ENCODE peak calls at places on chromosomes 11 and 22, in seven cellular contexts. V is K562, Q is stomach, M is SK-N-SH, F is GM12878, P is HCT116, O is endothelial cell of umbilical vein. T is an unnamed sample.

GRCh38 chr11:31641477-31642062 is 132.0 kb downstream of the ELP4 start:
- DNase-seq in O (peak), P (peak), M (peak), F (no peak), V (peak), Q (peak), T (peak)

GRCh38 chr11:1390603-1391164 is 950 bp downstream of the BRSK2 start:
- DNase-seq in V (no peak), O (no peak), P (no peak), M (peak), Q (no peak), F (no peak), T (no peak)

GRCh38 chr22:41589260-41589600 is 410 bp downstream of the PMM1 start:
- DNase-seq in F (no peak), O (no peak), M (peak), P (no peak), Q (peak), V (peak), T (no peak)

GRCh38 chr11:61486004-61486615 is 22.4 kb upstream of the LRRC10B start:
- DNase-seq in M (no peak), F (no peak), V (no peak), Q (no peak), O (no peak), P (no peak), T (no peak)

GRCh38 chr11:115267871-115268270 is 236.3 kb downstream of the CADM1 start:
- DNase-seq in V (no peak), P (no peak), M (no peak), Q (no peak), O (no peak), F (no peak), T (no peak)

GRCh38 chr11:62500066-62501035 is 46.3 kb downstream of the AHNAK start:
- DNase-seq in F (no peak), O (no peak), Q (no peak), P (peak), M (no peak), V (peak), T (peak)

GRCh38 chr11:12840871-12841516 is 166.8 kb downstream of the TEAD1 start:
- DNase-seq in M (peak), V (no peak), Q (no peak), P (no peak), F (no peak), O (peak), T (no peak)

GRCh38 chr11:57219021-57219627 is 17.9 kb downstream of the APLNR start:
- DNase-seq in P (no peak), V (no peak), F (no peak), O (no peak), Q (no peak), M (no peak), T (no peak)

GRCh38 chr22:20567993-20568417 is 60.6 kb downstream of the MED15 start:
- DNase-seq in P (peak), O (no peak), V (peak), Q (no peak), M (no peak), F (no peak), T (no peak)

GRCh38 chr11:61114913-61115312 is 12.6 kb downstream of the CD5 start:
- DNase-seq in Q (no peak), M (no peak), V (no peak), F (no peak), P (no peak), O (no peak), T (no peak)

GRCh38 chr11:117195761-117196160 is 3.4 kb upstream of the TAGLN start:
- DNase-seq in M (no peak), V (no peak), P (no peak), F (no peak), O (no peak), Q (no peak), T (no peak)

GRCh38 chr22:46078241-46079092 is 71.9 kb upstream of the PPARA start:
- DNase-seq in V (no peak), Q (peak), O (no peak), P (no peak), M (peak), F (no peak), T (peak)

GRCh38 chr11:1938343-1939005 is 8.7 kb upstream of the MRPL23 start:
- DNase-seq in M (peak), V (no peak), F (no peak), O (no peak), Q (no peak), P (no peak), T (no peak)

DNA sequence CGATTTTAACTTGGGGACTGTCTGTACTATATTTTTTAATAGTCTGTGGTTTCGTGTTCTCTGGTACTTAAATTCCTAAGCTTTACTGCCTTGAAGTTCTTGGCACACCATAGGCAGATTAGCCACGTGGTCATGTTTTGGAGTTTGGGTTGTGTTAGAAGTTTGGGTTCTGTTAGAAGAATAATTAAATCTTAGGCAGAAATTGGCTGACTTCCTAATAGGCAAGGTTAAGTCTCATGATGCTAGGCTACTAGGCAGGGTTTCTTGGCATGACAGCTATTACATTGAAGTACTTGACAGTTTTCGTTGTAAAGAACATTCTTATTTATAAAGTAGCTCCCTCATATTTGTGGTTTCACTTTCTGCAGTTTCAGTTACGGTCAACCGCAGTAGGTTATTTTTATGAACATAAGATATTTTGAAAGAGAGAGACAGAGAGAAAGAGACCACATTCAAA is 30.0 kb upstream of the MMP7 start:
- DNase-seq in P (no peak), F (peak), Q (no peak), M (no peak), V (no peak), O (no peak), T (peak)
- TF ChIP-seq POLR2AphosphoS5 in P (no peak), F (no peak), Q (no peak), M (no peak), V (no peak), O (no peak), T (peak)

GRCh38 chr11:65295571-65296338 is 18.9 kb upstream of the CDC42EP2 start:
- DNase-seq in Q (no peak), M (no peak), F (no peak), O (no peak), P (no peak), V (no peak), T (no peak)

GRCh38 chr11:65291613-65292012 is 23.1 kb upstream of the CDC42EP2 start:
- DNase-seq in Q (no peak), O (peak), V (no peak), P (no peak), F (no peak), M (no peak), T (no peak)

GRCh38 chr11:65292866-65293265 is 21.8 kb upstream of the CDC42EP2 start:
- DNase-seq in M (no peak), V (no peak), F (no peak), Q (no peak), O (no peak), P (no peak), T (no peak)

GRCh38 chr11:65295001-65295400 is 19.7 kb upstream of the CDC42EP2 start:
- DNase-seq in P (no peak), Q (no peak), O (no peak), F (no peak), V (no peak), M (no peak), T (no peak)

DNA sequence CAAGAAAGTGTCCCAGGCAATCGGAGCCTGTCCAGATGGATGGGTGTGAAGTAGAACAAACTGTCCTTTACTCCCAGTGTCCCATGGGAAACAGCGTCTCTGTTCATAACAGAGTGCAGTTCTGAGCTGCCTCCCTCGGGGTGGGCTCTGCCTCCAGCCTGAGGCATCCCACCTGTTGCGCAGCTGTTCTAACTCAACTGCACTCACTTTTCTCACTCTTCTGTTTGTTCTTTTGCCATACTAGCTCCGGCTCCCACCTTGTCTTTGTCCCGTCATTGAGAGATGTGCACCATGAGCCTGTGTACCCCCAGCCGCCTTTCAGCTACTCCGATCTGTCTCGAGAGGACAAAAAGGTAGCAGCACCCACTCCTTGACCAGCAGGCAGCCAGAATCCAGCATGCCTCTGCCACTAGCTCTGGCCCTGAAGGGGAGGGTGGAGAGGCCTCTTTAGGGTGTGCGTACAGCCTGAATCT is 20.7 kb upstream of the CDC42EP2 start:
- DNase-seq in O (no peak), M (no peak), F (no peak), V (no peak), Q (no peak), P (no peak), T (no peak)
- H3K27ac ChIP-seq in O (no peak), M (no peak), F (no peak), V (no peak), Q (peak), P (no peak), T (peak)

GRCh38 chr11:119179983-119180382 is 5.3 kb upstream of the NHERF4 start:
- DNase-seq in O (no peak), Q (no peak), P (no peak), F (no peak), M (no peak), V (no peak), T (no peak)
- TF ChIP-seq POLR2AphosphoS5 in O (no peak), Q (no peak), P (no peak), F (no peak), M (no peak), V (no peak), T (no peak)

DNA sequence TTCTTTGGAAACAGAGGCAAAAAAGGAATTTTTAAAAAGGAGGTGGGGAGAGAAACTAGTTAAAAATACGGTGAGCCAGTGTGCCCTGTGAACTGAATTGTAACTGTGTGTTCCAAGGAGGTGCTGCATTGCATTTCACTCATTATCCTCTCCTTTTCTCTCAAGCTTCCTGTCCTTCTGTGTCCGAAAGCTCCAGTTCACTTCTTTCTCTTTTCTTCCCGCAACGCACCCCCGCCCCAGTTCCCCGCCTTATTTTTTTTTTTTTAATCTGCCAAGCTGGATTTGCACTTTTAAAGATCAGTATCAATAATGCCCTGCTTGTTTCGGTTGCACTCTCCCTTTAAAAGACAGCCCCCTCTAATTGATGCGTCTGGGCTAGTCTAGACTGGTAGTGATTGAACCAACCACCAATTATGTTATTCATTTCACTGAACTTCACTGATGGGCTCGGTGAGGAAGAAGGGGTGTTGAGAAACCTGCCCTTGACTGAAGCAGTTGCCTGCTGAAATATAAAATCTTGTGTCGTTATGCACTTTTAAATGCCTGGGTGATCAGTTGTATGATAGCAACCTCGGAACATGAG is 18.5 kb downstream of the BLID start:
- DNase-seq in V (no peak), Q (no peak), M (peak), F (no peak), P (no peak), O (no peak), T (peak)
- H3K27ac ChIP-seq in V (no peak), Q (peak), M (peak), F (no peak), P (peak), O (peak), T (peak)

GRCh38 chr22:50305393-50305657 is 2.1 kb downstream of the PLXNB2 start:
- DNase-seq in P (no peak), O (no peak), V (no peak), M (no peak), Q (no peak), F (no peak), T (no peak)

GRCh38 chr22:50305658-50306566 is 1.5 kb downstream of the PLXNB2 start:
- DNase-seq in O (peak), M (peak), Q (peak), F (peak), V (peak), P (peak), T (peak)

GRCh38 chr22:50308597-50308935 is 1.1 kb upstream of the PLXNB2 start:
- DNase-seq in P (no peak), F (no peak), M (no peak), Q (no peak), V (peak), O (no peak), T (no peak)

GRCh38 chr22:50307891-50308596 is 598 bp upstream of the PLXNB2 start:
- DNase-seq in Q (no peak), F (no peak), O (no peak), V (no peak), M (no peak), P (no peak), T (no peak)

GRCh38 chr22:50306753-50307749 is at the start of gene PLXNB2:
- DNase-seq in Q (peak), O (peak), F (no peak), V (peak), M (peak), P (peak), T (peak)
- TF ChIP-seq POLR2AphosphoS5 in Q (peak), O (peak), F (no peak), V (no peak), M (peak), P (peak), T (peak)

DNA sequence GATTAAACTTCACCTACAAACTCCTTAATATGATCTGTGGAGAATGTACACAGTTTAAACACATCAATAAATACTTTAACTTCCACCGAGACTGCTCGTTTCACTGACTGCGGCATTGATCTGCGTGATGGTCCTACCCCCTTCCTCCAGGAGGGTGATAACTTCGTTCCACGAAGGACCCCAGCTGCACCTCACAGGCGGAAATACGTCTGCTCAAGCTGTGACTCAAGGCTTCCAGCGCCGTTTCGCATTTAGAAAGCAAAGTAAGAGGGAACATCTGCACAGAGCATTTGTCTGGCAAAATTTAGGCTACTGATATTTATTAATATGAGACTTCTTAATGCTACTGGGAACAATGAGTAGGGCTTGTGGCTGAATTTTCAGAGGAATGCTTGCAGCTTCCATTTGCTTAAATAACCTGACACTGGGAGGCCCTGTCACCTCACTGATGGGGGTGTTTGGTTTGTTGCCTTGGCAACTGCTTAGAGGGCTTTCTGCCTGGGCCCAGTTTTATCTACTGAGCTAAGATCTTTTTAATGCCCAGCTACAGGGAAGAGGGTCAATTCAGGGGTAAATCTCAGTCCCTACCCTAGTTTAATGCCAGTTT is 14.8 kb upstream of the ST14 start:
- DNase-seq in F (no peak), V (no peak), P (no peak), O (no peak), M (no peak), Q (no peak), T (no peak)
- H3K27ac ChIP-seq in F (no peak), V (no peak), P (no peak), O (no peak), M (no peak), Q (peak), T (no peak)

GRCh38 chr11:73728000-73728399 is 32.9 kb downstream of the RAB6A start:
- DNase-seq in P (no peak), M (no peak), O (no peak), F (no peak), Q (no peak), V (no peak), T (no peak)

GRCh38 chr11:73729594-73730206 is 31.2 kb downstream of the RAB6A start:
- DNase-seq in M (peak), Q (no peak), F (no peak), V (peak), O (no peak), P (peak), T (no peak)

DNA sequence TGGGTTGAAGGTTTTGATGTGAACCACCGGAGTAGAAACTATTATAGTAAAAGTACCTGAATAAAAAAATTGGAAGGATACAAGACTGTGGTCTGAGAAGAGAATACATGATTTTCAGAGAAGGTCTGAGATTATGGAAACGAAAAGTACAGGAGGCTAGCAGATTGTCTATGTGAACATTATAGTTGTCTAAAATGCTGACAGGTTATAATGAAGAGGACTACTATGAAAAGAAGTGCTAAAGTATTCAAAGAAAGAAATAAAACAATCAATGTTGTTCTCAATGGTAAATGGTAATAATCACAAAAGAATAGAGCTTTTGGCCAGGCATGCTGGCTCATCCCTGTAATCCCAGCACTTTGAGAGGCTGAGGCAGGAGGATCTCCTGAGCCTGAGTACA is 34.0 kb downstream of the RAB6A start:
- DNase-seq in Q (no peak), O (no peak), P (no peak), M (no peak), V (no peak), F (no peak), T (no peak)
- TF ChIP-seq POLR2AphosphoS5 in Q (no peak), O (no peak), P (no peak), M (no peak), V (no peak), F (no peak), T (no peak)

DNA sequence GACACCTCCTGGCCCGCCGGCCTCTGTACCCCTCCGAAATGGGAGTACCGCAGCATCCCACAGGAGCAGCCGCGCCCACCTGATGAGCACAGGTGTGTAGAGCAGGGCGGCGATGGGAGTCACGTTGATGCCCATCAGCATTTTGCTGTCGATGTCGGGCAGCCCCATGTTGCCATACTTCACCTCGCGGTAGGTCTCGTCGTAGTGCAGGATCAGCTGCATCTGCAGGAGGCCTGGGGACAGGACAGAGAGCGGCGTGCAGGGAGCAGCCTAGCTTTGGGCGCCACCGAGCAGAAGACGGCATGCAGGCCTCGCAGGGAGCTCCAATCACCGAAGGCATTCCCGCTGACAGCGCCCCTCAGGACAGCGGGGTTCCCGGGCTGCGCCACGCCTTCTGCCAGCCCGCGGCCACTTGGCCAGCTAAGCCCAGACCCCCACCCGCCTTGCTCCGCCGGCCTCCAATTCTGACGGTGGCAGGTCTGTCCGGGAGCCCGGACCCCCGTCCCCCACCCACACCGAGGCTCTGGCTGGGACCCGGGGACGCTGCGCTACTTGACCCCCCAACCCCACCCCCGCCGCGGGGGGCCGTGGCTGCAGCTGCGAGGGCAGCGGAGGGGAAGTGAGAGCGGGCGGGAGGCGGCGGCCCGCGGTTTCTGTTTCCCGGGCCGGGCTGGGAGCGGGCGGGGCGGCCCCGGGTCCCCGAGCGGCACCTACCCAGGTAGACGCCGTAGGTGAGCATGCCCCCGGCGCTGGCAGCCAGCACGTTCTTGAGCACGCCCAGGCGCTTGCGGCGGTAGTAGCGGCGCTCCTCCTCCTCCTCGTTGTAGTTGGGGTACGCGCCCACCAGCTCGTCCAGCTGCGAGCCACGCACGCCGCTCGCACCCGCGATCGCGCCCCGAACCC is 703 bp downstream of the UNC93B1 start:
- DNase-seq in F (no peak), O (no peak), Q (peak), M (peak), V (peak), P (no peak), T (no peak)
- H3K27ac ChIP-seq in F (peak), O (no peak), Q (peak), M (no peak), V (peak), P (peak), T (peak)

T was measured in prostate gland.